ENCODE peak calls at places on chromosomes 4 and X, in six cellular contexts. G is HuH-7; A is A549; H is HEK293T; D is activated gamma-delta T cell treated with anti-CD3 and anti-CD28 coated beads, Interleukin-2, amount 50 U/mL, for 16 hours; U is H1. F is an unnamed sample.

GRCh38 chr4:138347561-138347960 is 105.4 kb upstream of the SLC7A11 start:
- DNase-seq in A (no peak), H (no peak), G (no peak), D (no peak), U (no peak), F (no peak)

GRCh38 chrX:136819026-136819425 is 38.3 kb upstream of the ARHGEF6 start:
- DNase-seq in U (no peak), A (no peak), D (no peak), H (no peak), G (no peak), F (no peak)

GRCh38 chr4:147370473-147370872 is 110.4 kb upstream of the EDNRA start:
- DNase-seq in U (no peak), G (no peak), D (no peak), H (no peak), A (no peak), F (no peak)

GRCh38 chr4:144399927-144400326 is 246.0 kb upstream of the HHIP start:
- DNase-seq in A (peak), D (no peak), H (no peak), U (no peak), G (no peak), F (no peak)

GRCh38 chr4:163331629-163332360 is 601 bp downstream of the NPY1R start:
- DNase-seq in G (no peak), A (peak), D (no peak), H (peak), U (no peak), F (no peak)

GRCh38 chr4:76830612-76831474 is 67.1 kb downstream of the SOWAHB start:
- DNase-seq in G (peak), A (peak), U (no peak), D (no peak), H (peak), F (no peak)

GRCh38 chrX:17878028-17878670 is 17.1 kb upstream of the RAI2 start:
- DNase-seq in U (no peak), G (no peak), D (no peak), A (no peak), H (no peak), F (no peak)

GRCh38 chr4:7988437-7988836 is 48.8 kb upstream of the AFAP1 start:
- DNase-seq in A (no peak), H (no peak), D (no peak), G (no peak), U (no peak), F (no peak)

GRCh38 chrX:154378059-154378798 is 866 bp upstream of the EMD start:
- DNase-seq in D (no peak), G (peak), A (peak), U (no peak), H (no peak), F (peak)

GRCh38 chrX:19776753-19777152 is 110.6 kb downstream of the SH3KBP1 start:
- DNase-seq in G (no peak), A (no peak), H (no peak), D (no peak), U (no peak), F (no peak)

GRCh38 chr4:115279300-115279699 is 165.9 kb upstream of the NDST4 start:
- DNase-seq in A (no peak), H (no peak), U (no peak), D (no peak), G (no peak), F (no peak)

GRCh38 chr4:145933134-145933533 is 5.5 kb downstream of the ZNF827 start:
- DNase-seq in D (no peak), A (no peak), U (no peak), G (no peak), H (no peak), F (no peak)

GRCh38 chrX:9163153-9163790 is 129.3 kb upstream of the FAM9B start:
- DNase-seq in D (no peak), H (no peak), U (no peak), G (no peak), A (no peak), F (no peak)

GRCh38 chr4:155758500-155759371 is at the start of gene GUCY1B1:
- DNase-seq in U (peak), A (peak), D (peak), H (peak), G (peak), F (peak)